ENCODE peak calls at places on chromosome 5, in ten cellular contexts. F is heart left ventricle, P is cardiac fibroblast, N is GM12864, S is GM06990, K is RWPE1, D is chondrocyte, J is fibroblast of mammary gland, R is left lung, C is HL-60. I is an unnamed sample.

GRCh38 chr5:139282195-139282557 is 11.4 kb upstream of the MATR3 start:
- DNase-seq in R (no peak), S (no peak), D (no peak), N (no peak), K (no peak), P (peak; percentile 39), F (no peak), J (peak; percentile 59), C (no peak), I (no peak)

GRCh38 chr5:32462618-32463017 is 18.1 kb upstream of the ZFR start:
- DNase-seq in K (peak; percentile 53), N (no peak), F (no peak), P (no peak), C (no peak), D (no peak), R (no peak), J (peak; percentile 70), S (no peak), I (no peak)

GRCh38 chr5:36403601-36404311 is 102.1 kb upstream of the RANBP3L start:
- DNase-seq in K (no peak), F (peak; percentile 22), J (peak; percentile 95), P (peak; percentile 81), D (no peak), S (no peak), R (no peak), N (no peak), C (peak; percentile 68), I (no peak)

GRCh38 chr5:68848086-68848485 is 245.7 kb upstream of the SLC30A5 start:
- DNase-seq in S (no peak), K (peak; percentile 16), D (no peak), P (no peak), N (no peak), R (no peak), J (peak; percentile 12), C (no peak), F (no peak), I (no peak)

GRCh38 chr5:40746703-40747102 is 9.1 kb downstream of the TTC33 start:
- DNase-seq in S (no peak), D (no peak), R (no peak), J (peak; percentile 11), F (no peak), K (no peak), P (peak; percentile 46), N (no peak), C (no peak), I (no peak)

GRCh38 chr5:96054272-96055030 is 92.8 kb upstream of the ELL2 start:
- DNase-seq in S (no peak), D (no peak), J (no peak), C (no peak), F (no peak), K (no peak), N (no peak), P (no peak), R (no peak), I (no peak)

GRCh38 chr5:54703568-54704255 is 186.2 kb downstream of the SNX18 start:
- DNase-seq in C (no peak), K (no peak), D (no peak), P (no peak), N (no peak), J (no peak), F (no peak), S (no peak), R (no peak), I (no peak)

GRCh38 chr5:16411741-16412455 is 53.7 kb downstream of the ZNF622 start:
- DNase-seq in P (no peak), F (no peak), D (no peak), S (no peak), K (no peak), N (no peak), C (no peak), J (peak; percentile 44), R (no peak), I (no peak)

GRCh38 chr5:158456756-158457155 is 597.8 kb upstream of the CLINT1 start:
- DNase-seq in K (peak; percentile 71), F (no peak), C (peak; percentile 28), D (no peak), R (no peak), S (peak; percentile 20), J (peak; percentile 98), N (no peak), P (peak; percentile 67), I (no peak)

GRCh38 chr5:108078882-108079281 is 303.0 kb downstream of the FBXL17 start:
- DNase-seq in C (no peak), N (no peak), P (no peak), D (no peak), K (no peak), S (no peak), F (no peak), R (no peak), J (no peak), I (no peak)

GRCh38 chr5:108084105-108084504 is 297.8 kb downstream of the FBXL17 start:
- DNase-seq in K (no peak), J (peak; percentile 15), C (no peak), R (no peak), F (no peak), N (no peak), S (no peak), P (no peak), D (no peak), I (no peak)

GRCh38 chr5:108081707-108082106 is 300.2 kb downstream of the FBXL17 start:
- DNase-seq in D (no peak), N (no peak), P (no peak), J (no peak), C (no peak), S (no peak), R (no peak), F (no peak), K (no peak), I (no peak)

GRCh38 chr5:108078345-108078744 is 303.6 kb downstream of the FBXL17 start:
- DNase-seq in J (no peak), N (no peak), C (no peak), D (no peak), F (no peak), S (no peak), R (no peak), K (no peak), P (no peak), I (no peak)

GRCh38 chr5:108079754-108080153 is 302.1 kb downstream of the FBXL17 start:
- DNase-seq in S (no peak), R (no peak), C (no peak), D (no peak), K (no peak), P (peak; percentile 14), F (no peak), N (no peak), J (peak; percentile 15), I (no peak)
- TF ChIP-seq CTCF in S (no peak), R (no peak), C (no peak), D (peak; percentile 21), K (no peak), P (no peak), F (no peak), N (no peak), J (no peak), I (no peak)

DNA sequence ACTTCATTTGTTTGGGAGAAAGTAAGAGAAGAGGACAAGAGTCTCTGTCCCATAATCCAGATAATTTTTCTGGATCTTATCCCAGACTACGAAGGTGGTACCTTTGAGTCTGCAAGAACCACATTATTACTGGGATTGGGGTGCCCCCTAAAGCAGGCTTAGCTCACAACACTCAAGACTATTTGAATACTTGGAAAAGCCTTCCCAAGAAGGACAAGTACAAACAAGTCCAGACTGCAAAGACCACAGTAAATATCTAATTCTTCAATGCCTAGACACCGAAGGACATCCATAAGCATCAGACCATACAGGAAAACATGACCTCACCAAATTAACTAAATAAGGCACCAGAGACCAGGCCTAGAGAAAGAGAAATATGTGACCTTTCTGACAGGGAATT is 40.2 kb upstream of the TMED7 start:
- DNase-seq in F (no peak), N (no peak), J (peak; percentile 14), P (no peak), S (no peak), C (no peak), D (no peak), K (no peak), R (no peak), I (no peak)
- TF ChIP-seq CTCF in F (no peak), N (no peak), J (no peak), P (no peak), S (no peak), C (no peak), D (no peak), K (no peak), R (no peak), I (no peak)

GRCh38 chr5:172293745-172294342 is 10.3 kb upstream of the UBTD2 start:
- DNase-seq in C (no peak), K (no peak), N (no peak), R (no peak), D (no peak), F (no peak), P (no peak), S (no peak), J (no peak), I (no peak)

GRCh38 chr5:172294831-172295230 is 11.3 kb upstream of the UBTD2 start:
- DNase-seq in C (no peak), D (no peak), S (no peak), K (no peak), F (no peak), P (no peak), J (no peak), N (no peak), R (no peak), I (no peak)

GRCh38 chr5:172288465-172288864 is 4.9 kb upstream of the UBTD2 start:
- DNase-seq in S (no peak), P (no peak), R (no peak), D (no peak), C (no peak), N (no peak), K (no peak), F (no peak), J (no peak), I (no peak)

GRCh38 chr5:172293054-172293744 is 9.6 kb upstream of the UBTD2 start:
- DNase-seq in K (peak; percentile 67), P (peak; percentile 86), D (no peak), R (no peak), S (peak; percentile 44), F (peak; percentile 64), C (peak; percentile 30), N (no peak), J (peak; percentile 75), I (peak; percentile 21)
- TF ChIP-seq CTCF in K (peak; percentile 99), P (peak; percentile 93), D (peak; percentile 90), R (peak; percentile 73), S (peak; percentile 93), F (peak; percentile 83), C (peak; percentile 85), N (peak; percentile 94), J (peak; percentile 92), I (peak; percentile 67)

DNA sequence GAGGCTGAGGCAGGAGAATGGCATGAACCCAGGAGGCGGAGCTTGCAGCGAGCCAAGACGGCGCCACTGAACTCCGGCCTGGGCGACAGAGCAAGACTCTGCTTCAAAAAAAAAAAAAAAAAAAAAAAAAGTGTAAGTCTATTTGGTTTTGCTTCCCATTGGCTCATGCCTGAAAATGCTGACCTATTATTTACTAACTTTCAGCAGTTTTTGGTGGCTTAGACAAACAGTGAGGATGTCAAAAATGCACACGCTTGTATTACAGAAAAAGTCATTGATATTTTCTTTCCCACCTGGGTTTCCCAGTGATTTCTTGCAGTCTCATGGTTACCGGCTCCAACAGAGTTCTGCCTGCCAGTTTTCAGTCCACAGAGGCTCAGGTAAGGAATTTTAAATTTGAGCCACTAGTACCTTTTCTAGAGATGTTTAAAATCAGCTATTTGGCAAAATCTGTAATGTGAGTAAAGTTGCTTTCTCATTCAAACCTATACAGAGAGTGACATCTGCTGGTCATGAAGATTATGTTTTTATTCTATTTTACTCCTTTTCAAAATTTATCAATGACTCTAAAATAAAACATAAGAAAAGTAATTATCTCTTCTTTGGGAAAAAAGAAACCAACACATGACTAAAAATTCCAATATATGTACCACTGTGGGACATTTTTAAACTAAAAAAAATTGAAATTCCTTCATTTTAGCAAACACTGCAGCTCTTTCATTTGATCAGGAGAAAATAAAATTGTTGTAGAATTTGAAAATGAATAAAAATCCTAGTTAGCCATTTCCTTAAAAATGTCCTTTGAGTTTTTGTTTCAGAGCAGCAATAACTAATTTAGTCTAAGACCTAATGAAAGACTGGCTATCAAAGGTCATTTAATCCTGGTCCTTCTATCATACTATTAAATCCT is 8.8 kb downstream of the FAM200C start:
- DNase-seq in N (no peak), C (no peak), D (no peak), J (peak; percentile 34), P (peak; percentile 46), S (no peak), F (no peak), K (no peak), R (no peak), I (no peak)
- TF ChIP-seq CTCF in N (peak; percentile 30), C (peak; percentile 3), D (peak; percentile 86), J (peak; percentile 52), P (peak; percentile 39), S (peak; percentile 32), F (peak; percentile 46), K (peak; percentile 75), R (peak; percentile 10), I (no peak)

I was measured in activated B cell treated with CpG ODN at 0.5 μM for 24 hours.